ENCODE peak calls at places on chromosomes 1 and 21, in seven cellular contexts. N is ovary, E is neuronal stem cell, A is GM23338, I is pancreas, Z is SJSA1, M is heart right ventricle. C is an unnamed sample.

GRCh38 chr1:38730511-38731397 is 128.8 kb downstream of the RRAGC start:
- DNase-seq in N (no peak), E (no peak), A (no peak), I (no peak), Z (no peak), M (no peak), C (no peak)

GRCh38 chr1:174053826-174054225 is 31.7 kb upstream of the RC3H1 start:
- DNase-seq in N (no peak), E (no peak), A (no peak), I (no peak), Z (no peak), M (no peak), C (no peak)

GRCh38 chr1:214019499-214019898 is 31.7 kb downstream of the PROX1 start:
- DNase-seq in N (no peak), E (no peak), A (no peak), I (no peak), Z (no peak), M (no peak), C (no peak)

GRCh38 chr21:42525676-42526378 is 12.2 kb downstream of the SLC37A1 start:
- DNase-seq in N (no peak), E (no peak), A (no peak), I (no peak), Z (no peak), M (no peak), C (no peak)

GRCh38 chr1:223421676-223422075 is 28.5 kb downstream of the CCDC185 start:
- DNase-seq in N (no peak), E (no peak), A (no peak), I (peak; percentile 22), Z (no peak), M (no peak), C (no peak)

GRCh38 chr1:201827321-201828281 is 1.4 kb upstream of the IPO9 start:
- DNase-seq in N (no peak), E (no peak), A (no peak), I (no peak), Z (no peak), M (no peak), C (no peak)

GRCh38 chr1:163565171-163565570 is 243.4 kb downstream of the NUF2 start:
- DNase-seq in N (no peak), E (no peak), A (peak; percentile 8), I (no peak), Z (no peak), M (no peak), C (no peak)

GRCh38 chr1:205849619-205850355 is at the start of gene PM20D1:
- DNase-seq in N (peak; percentile 81), E (no peak), A (peak; percentile 100), I (peak; percentile 93), Z (no peak), M (peak; percentile 94), C (peak; percentile 54)

GRCh38 chr1:8910914-8911313 is 32.4 kb upstream of the ENO1 start:
- DNase-seq in N (no peak), E (no peak), A (no peak), I (no peak), Z (no peak), M (no peak), C (no peak)

GRCh38 chr1:206655471-206655882 is 20.1 kb downstream of the DYRK3 start:
- DNase-seq in N (no peak), E (no peak), A (no peak), I (peak; percentile 53), Z (no peak), M (no peak), C (no peak)

GRCh38 chr1:218718977-218719376 is 373.8 kb downstream of the TGFB2 start:
- DNase-seq in N (no peak), E (no peak), A (no peak), I (no peak), Z (no peak), M (no peak), C (peak; percentile 82)

GRCh38 chr1:245946905-245947304 is 560.2 kb downstream of the SMYD3 start:
- DNase-seq in N (no peak), E (no peak), A (no peak), I (no peak), Z (no peak), M (no peak), C (no peak)

GRCh38 chr1:19064906-19065450 is 108.5 kb upstream of the IFFO2 start:
- DNase-seq in N (no peak), E (no peak), A (no peak), I (no peak), Z (no peak), M (no peak), C (no peak)

GRCh38 chr1:10459185-10459584 is 9.4 kb downstream of the CORT start:
- DNase-seq in N (no peak), E (no peak), A (no peak), I (no peak), Z (no peak), M (no peak), C (peak; percentile 67)

GRCh38 chr1:189253601-189254350 is 1223.9 kb downstream of the BRINP3 start:
- DNase-seq in N (no peak), E (no peak), A (no peak), I (no peak), Z (no peak), M (no peak), C (no peak)

GRCh38 chr1:220121791-220122530 is 28.0 kb downstream of the IARS2 start:
- DNase-seq in N (no peak), E (no peak), A (no peak), I (no peak), Z (no peak), M (no peak), C (no peak)

GRCh38 chr1:216960716-216961115 is 237.5 kb upstream of the ESRRG start:
- DNase-seq in N (no peak), E (no peak), A (no peak), I (no peak), Z (no peak), M (no peak), C (no peak)

GRCh38 chr1:218874313-218874712 is 299.4 kb upstream of the LYPLAL1 start:
- DNase-seq in N (no peak), E (no peak), A (no peak), I (no peak), Z (no peak), M (no peak), C (peak; percentile 92)

GRCh38 chr1:228276361-228276831 is 68.6 kb downstream of the OBSCN start:
- DNase-seq in N (no peak), E (no peak), A (no peak), I (no peak), Z (peak; percentile 31), M (no peak), C (no peak)

GRCh38 chr1:222877854-222878253 is 63.0 kb downstream of the DISP1 start:
- DNase-seq in N (no peak), E (no peak), A (no peak), I (no peak), Z (no peak), M (no peak), C (no peak)

GRCh38 chr21:17660862-17661261 is 48.2 kb upstream of the BTG3 start:
- DNase-seq in N (no peak), E (no peak), A (no peak), I (peak; percentile 12), Z (no peak), M (no peak), C (no peak)

GRCh38 chr1:181263444-181263843 is 174.9 kb downstream of the IER5 start:
- DNase-seq in N (no peak), E (no peak), A (no peak), I (no peak), Z (no peak), M (no peak), C (no peak)

GRCh38 chr1:153790282-153790995 is 15.2 kb downstream of the SLC27A3 start:
- DNase-seq in N (peak; percentile 91), E (no peak), A (no peak), I (peak; percentile 62), Z (no peak), M (peak; percentile 93), C (peak; percentile 35)

GRCh38 chr1:53121319-53122172 is 20.9 kb downstream of the SLC1A7 start:
- DNase-seq in N (peak; percentile 83), E (no peak), A (no peak), I (no peak), Z (peak; percentile 75), M (peak; percentile 73), C (no peak)

GRCh38 chr1:204377800-204378608 is 18.3 kb upstream of the PLEKHA6 start:
- DNase-seq in N (no peak), E (no peak), A (peak; percentile 83), I (peak; percentile 57), Z (no peak), M (no peak), C (no peak)
- H3K4me3 ChIP-seq in N (peak overlapping the region; percentile 30), E (peak overlapping the region; percentile 57), A (peak overlapping the region; percentile 75), I (peak overlapping the region; percentile 20), Z (no peak overlapping the region), M (peak overlapping the region; percentile 61), C (peak overlapping the region; percentile 41)

GRCh38 chr1:61377242-61377958 is 295.0 kb downstream of the NFIA start:
- DNase-seq in N (no peak), E (no peak), A (no peak), I (no peak), Z (no peak), M (no peak), C (no peak)
- H3K27ac ChIP-seq in N (no peak overlapping the region), E (no peak overlapping the region), A (no peak overlapping the region), I (no peak overlapping the region), Z (no peak overlapping the region), M (no peak overlapping the region), C (no peak overlapping the region)

GRCh38 chr1:149997585-149998262 is 12.8 kb downstream of the OTUD7B start:
- DNase-seq in N (no peak), E (no peak), A (no peak), I (no peak), Z (no peak), M (no peak), C (no peak)
- H3K4me3 ChIP-seq in N (no peak overlapping the region), E (no peak overlapping the region), A (no peak overlapping the region), I (no peak overlapping the region), Z (no peak overlapping the region), M (no peak overlapping the region), C (no peak overlapping the region)

DNA sequence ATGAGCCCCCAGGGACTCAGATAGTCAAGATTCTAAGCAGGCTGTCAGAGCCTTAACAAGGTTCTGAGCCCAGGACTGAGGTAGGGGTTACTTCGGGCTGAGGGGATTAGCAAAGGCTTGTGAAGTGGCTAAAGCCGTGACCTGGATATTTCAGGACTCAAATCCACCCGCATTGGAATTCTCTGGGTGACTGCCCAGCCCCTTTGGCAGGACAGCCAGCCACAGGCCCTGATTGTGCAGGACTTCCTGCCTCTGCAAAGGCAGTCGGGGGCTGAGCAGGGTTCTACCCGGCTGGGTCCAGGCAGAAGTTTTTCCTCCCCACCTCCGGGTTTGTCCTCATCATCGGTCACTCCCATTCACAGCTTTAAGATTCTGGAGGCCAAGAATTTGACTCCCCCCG is at the start of gene PLA2G5:
- DNase-seq in N (peak; percentile 86), E (no peak), A (no peak), I (no peak), Z (peak; percentile 28), M (peak; percentile 88), C (no peak)
- H3K27ac ChIP-seq in N (peak within 1 kb of the TSS; percentile 1), E (no peak within 1 kb of the TSS), A (no peak within 1 kb of the TSS), I (no peak within 1 kb of the TSS), Z (no peak within 1 kb of the TSS), M (peak within 1 kb of the TSS; percentile 88), C (no peak within 1 kb of the TSS)

DNA sequence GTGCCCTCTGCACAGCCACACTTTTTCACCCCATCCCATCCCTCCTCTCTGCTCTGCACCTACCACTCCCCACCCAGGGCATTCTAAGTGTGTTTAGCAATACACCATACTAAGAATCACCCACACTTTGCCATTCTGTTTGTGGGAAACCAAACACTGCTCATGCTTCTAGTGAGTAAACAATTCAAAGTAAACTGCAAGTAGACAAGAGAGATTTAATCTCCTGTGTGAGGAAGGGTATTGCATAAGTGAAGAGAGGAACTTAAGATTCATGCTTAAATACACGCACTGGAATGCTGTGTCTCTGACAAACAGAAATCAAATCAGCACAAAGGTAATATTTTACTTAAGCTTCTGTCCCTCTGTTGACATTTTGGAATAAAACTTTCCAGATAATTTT is 4.8 kb upstream of the EDARADD start:
- DNase-seq in N (no peak), E (no peak), A (no peak), I (no peak), Z (no peak), M (no peak), C (no peak)
- H3K4me3 ChIP-seq in N (no peak overlapping the region), E (no peak overlapping the region), A (no peak overlapping the region), I (no peak overlapping the region), Z (no peak overlapping the region), M (no peak overlapping the region), C (no peak overlapping the region)

C was measured in brain microvascular endothelial cell.